ENCODE peak calls at places on chromosomes 2 and 18, in four cellular contexts. One of them, this sample, is unnamed.

GRCh38 chr2:36824281-36824680 is 127.8 kb downstream of the VIT start:
- DNase-seq in HCT116: no peak
- DNase-seq in HepG2: no peak
- DNase-seq in K562: no peak
- DNase-seq in this sample: no peak

GRCh38 chr18:68219867-68220266 is 495.0 kb downstream of the TMX3 start:
- DNase-seq in HCT116: no peak
- DNase-seq in HepG2: no peak
- DNase-seq in K562: no peak
- DNase-seq in this sample: no peak

GRCh38 chr2:2762898-2763287 is 431.8 kb upstream of the MYT1L start:
- DNase-seq in HCT116: no peak
- DNase-seq in HepG2: no peak
- DNase-seq in K562: no peak
- DNase-seq in this sample: no peak

GRCh38 chr2:191539068-191539467 is 138.9 kb upstream of the NABP1 start:
- DNase-seq in HCT116: peak
- DNase-seq in HepG2: no peak
- DNase-seq in K562: peak
- DNase-seq in this sample: no peak

GRCh38 chr2:236236559-236237450 is 27.4 kb downstream of the ASB18 start:
- DNase-seq in HCT116: no peak
- DNase-seq in HepG2: no peak
- DNase-seq in K562: no peak
- DNase-seq in this sample: no peak

GRCh38 chr2:149661844-149662243 is 74.3 kb upstream of the MMADHC start:
- DNase-seq in HCT116: no peak
- DNase-seq in HepG2: no peak
- DNase-seq in K562: no peak
- DNase-seq in this sample: peak

GRCh38 chr2:96953611-96954489 is 32.5 kb downstream of the FAM178B start:
- DNase-seq in HCT116: no peak
- DNase-seq in HepG2: no peak
- DNase-seq in K562: no peak
- DNase-seq in this sample: no peak

GRCh38 chr2:124804014-124804940 is 779.2 kb downstream of the CNTNAP5 start:
- DNase-seq in HCT116: peak
- DNase-seq in HepG2: peak
- DNase-seq in K562: peak
- DNase-seq in this sample: peak

GRCh38 chr2:43399515-43400245 is 173.3 kb upstream of the ZFP36L2 start:
- DNase-seq in HCT116: no peak
- DNase-seq in HepG2: no peak
- DNase-seq in K562: no peak
- DNase-seq in this sample: no peak

GRCh38 chr2:46171441-46171953 is 125.7 kb upstream of the EPAS1 start:
- DNase-seq in HCT116: peak
- DNase-seq in HepG2: no peak
- DNase-seq in K562: no peak
- DNase-seq in this sample: no peak
- TF ChIP-seq TCF7L2 in HCT116: no peak
- TF ChIP-seq TCF7L2 in HepG2: no peak
- TF ChIP-seq TCF7L2 in K562: no peak
- TF ChIP-seq TCF7L2 in this sample: no peak

DNA sequence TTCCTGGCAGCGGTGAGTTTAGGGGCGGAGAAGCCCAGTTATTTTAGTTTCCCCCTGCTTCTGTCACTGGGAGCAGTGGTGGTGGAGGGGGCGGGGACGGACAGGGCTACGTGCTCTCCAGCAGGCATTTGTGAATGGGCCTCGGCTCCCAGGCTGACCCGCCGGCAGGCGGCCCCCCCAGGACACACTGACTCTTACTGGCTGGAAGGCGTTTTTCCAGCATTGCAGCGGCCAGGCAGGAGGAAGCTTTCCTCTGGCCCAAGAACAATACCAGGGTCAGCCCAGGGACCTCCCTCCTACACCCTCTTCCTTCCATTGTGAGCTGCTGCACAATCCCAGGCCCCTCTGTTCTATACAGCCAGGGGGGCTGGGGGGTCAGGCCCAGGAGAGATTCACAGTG is 142.0 kb downstream of the CTIF start:
- DNase-seq in HCT116: no peak
- DNase-seq in HepG2: no peak
- DNase-seq in K562: no peak
- DNase-seq in this sample: no peak
- H3K27ac ChIP-seq in HCT116: no peak
- H3K27ac ChIP-seq in HepG2: no peak
- H3K27ac ChIP-seq in K562: no peak
- H3K27ac ChIP-seq in this sample: no peak

DNA sequence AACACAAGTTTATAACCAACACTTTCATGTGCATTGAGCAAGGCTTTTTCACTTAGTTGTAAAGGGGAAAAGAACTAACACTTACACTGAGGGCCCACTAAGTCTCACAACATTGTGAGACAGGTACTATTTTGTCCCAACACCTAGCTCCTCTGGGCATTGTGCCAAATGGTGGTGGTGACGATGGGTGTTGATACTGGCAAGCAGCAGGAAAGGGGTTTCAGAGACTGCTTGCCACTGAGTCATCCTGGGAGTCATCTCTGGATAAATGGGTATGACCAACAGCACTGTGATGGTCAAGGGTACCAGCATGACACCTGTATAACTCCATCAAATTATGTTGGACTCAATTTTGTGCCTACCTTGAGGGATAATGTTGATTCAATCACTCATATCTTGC is 138.8 kb upstream of the ITGA6 start:
- DNase-seq in HCT116: peak
- DNase-seq in HepG2: no peak
- DNase-seq in K562: no peak
- DNase-seq in this sample: no peak
- TF ChIP-seq SIN3A in HCT116: no peak
- TF ChIP-seq SIN3A in HepG2: no peak
- TF ChIP-seq SIN3A in K562: no peak
- TF ChIP-seq SIN3A in this sample: no peak

GRCh38 chr2:165793779-165794519 is at the start of gene GALNT3:
- DNase-seq in HCT116: peak
- DNase-seq in HepG2: no peak
- DNase-seq in K562: no peak
- DNase-seq in this sample: no peak
- TF ChIP-seq TCF7L2 in HCT116: no peak
- TF ChIP-seq TCF7L2 in HepG2: no peak
- TF ChIP-seq TCF7L2 in K562: no peak
- TF ChIP-seq TCF7L2 in this sample: no peak

GRCh38 chr2:63514781-63515180 is 73.5 kb downstream of the WDPCP start:
- DNase-seq in HCT116: no peak
- DNase-seq in HepG2: no peak
- DNase-seq in K562: no peak
- DNase-seq in this sample: no peak

GRCh38 chr2:63514237-63514716 is 74.0 kb downstream of the WDPCP start:
- DNase-seq in HCT116: no peak
- DNase-seq in HepG2: no peak
- DNase-seq in K562: no peak
- DNase-seq in this sample: no peak
- H3K27ac ChIP-seq in HCT116: no peak
- H3K27ac ChIP-seq in HepG2: no peak
- H3K27ac ChIP-seq in K562: no peak
- H3K27ac ChIP-seq in this sample: no peak

GRCh38 chr2:85796549-85797262 is 42.9 kb downstream of the ATOH8 start:
- DNase-seq in HCT116: no peak
- DNase-seq in HepG2: no peak
- DNase-seq in K562: no peak
- DNase-seq in this sample: no peak
- TF ChIP-seq SIN3A in HCT116: no peak
- TF ChIP-seq SIN3A in HepG2: no peak
- TF ChIP-seq SIN3A in K562: no peak
- TF ChIP-seq SIN3A in this sample: no peak

GRCh38 chr2:146642066-146642465 is 1202.8 kb upstream of the ACVR2A start:
- DNase-seq in HCT116: no peak
- DNase-seq in HepG2: peak
- DNase-seq in K562: no peak
- DNase-seq in this sample: no peak
- TF ChIP-seq TCF7L2 in HCT116: no peak
- TF ChIP-seq TCF7L2 in HepG2: no peak
- TF ChIP-seq TCF7L2 in K562: no peak
- TF ChIP-seq TCF7L2 in this sample: no peak

GRCh38 chr18:58762781-58763171 is 91.5 kb downstream of the MALT1 start:
- DNase-seq in HCT116: no peak
- DNase-seq in HepG2: no peak
- DNase-seq in K562: peak
- DNase-seq in this sample: no peak

GRCh38 chr18:58758606-58759005 is 87.3 kb downstream of the MALT1 start:
- DNase-seq in HCT116: no peak
- DNase-seq in HepG2: no peak
- DNase-seq in K562: no peak
- DNase-seq in this sample: no peak

GRCh38 chr18:58766164-58766563 is 94.9 kb downstream of the MALT1 start:
- DNase-seq in HCT116: no peak
- DNase-seq in HepG2: no peak
- DNase-seq in K562: no peak
- DNase-seq in this sample: no peak

GRCh38 chr18:58761241-58761969 is 90.1 kb downstream of the MALT1 start:
- DNase-seq in HCT116: no peak
- DNase-seq in HepG2: no peak
- DNase-seq in K562: no peak
- DNase-seq in this sample: no peak

DNA sequence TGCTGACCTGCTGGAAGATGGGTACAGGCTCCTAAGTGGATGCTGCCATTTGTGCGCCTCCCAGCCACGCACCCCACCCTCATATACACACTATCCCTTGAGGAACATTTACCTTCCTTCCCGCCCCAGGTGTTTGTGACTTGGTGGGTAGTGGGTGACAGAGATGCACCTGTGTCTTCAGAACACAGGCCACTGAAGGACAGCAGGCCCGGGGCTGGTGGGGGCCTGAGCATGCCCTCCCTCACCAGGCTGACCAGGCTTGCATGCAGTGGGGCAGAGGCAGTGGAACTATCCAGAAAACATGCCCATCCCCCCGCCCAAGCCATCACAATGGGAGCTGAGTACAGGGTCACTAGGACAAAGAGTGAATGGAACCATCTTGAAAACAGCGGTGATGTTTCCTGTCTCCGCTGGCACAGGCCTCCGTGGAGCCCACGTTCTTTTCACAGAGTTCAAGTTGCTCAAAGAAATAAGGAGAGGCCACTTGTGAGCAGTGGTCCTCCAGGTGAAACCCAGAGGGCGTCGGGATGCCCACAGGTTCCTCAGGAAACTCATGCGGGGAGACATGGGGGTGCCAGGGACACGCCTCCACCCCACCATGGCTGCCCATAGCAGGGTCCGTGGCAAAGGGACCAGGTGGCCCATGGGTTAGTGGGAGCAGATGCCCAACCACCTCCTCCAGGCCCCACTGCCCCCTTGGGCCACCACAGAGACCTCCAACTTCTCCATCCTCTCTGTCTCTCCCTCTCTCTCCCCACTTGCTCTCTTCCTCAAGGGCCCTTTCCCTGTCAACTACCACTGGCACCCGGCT is 90.9 kb downstream of the MALT1 start:
- DNase-seq in HCT116: no peak
- DNase-seq in HepG2: no peak
- DNase-seq in K562: no peak
- DNase-seq in this sample: no peak
- H3K27ac ChIP-seq in HCT116: no peak
- H3K27ac ChIP-seq in HepG2: no peak
- H3K27ac ChIP-seq in K562: no peak
- H3K27ac ChIP-seq in this sample: no peak

DNA sequence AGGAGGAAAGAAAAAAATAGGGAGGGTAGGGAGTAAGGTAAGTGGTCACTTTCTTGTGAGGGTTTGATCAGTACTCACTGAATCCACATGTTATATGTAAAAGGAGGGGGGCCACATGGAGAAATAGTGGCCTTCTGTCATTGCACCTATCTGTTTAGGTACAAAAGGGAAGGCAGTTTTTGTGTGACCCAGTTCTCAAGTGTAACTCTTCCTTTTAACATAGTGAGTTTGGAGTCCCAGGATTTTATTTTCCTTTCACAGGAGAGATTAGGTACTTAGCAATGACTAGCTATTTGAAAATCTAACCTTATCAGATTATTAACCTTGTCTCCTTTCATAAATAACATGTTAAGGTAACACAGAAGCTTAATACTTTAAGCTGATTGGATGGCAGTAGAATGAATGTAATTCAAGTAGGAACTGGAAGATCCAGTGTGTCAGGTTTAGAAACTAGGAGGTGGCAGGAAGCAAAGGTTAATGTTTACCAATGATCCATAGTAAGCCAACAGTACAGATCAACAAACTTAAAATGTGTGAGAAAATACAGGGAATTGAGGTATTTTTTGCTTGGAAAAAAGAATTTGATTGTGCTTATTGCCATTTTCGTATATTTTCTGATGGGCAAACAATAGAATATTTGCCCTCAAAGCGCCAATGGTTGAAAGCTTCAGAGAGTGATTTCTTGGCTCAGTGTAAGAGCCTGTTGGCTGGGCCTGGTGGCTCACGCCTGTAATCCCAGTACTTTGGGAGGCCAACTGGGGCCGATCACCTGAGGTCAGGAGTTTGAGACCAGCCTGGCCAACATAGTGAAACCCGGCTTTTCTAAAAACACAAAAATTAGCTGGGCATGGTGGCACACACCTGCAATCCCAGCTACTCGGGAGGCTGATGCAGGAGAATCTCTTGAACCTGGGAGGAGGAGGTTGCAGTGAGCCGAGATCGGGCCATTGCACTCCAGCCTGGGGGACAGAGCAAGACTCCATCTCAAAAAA is 11.3 kb downstream of the HNMT start:
- DNase-seq in HCT116: peak
- DNase-seq in HepG2: peak
- DNase-seq in K562: no peak
- DNase-seq in this sample: no peak
- TF ChIP-seq SIN3A in HCT116: no peak
- TF ChIP-seq SIN3A in HepG2: no peak
- TF ChIP-seq SIN3A in K562: no peak
- TF ChIP-seq SIN3A in this sample: no peak

GRCh38 chr2:128310761-128311160 is 7.9 kb downstream of the HS6ST1 start:
- DNase-seq in HCT116: no peak
- DNase-seq in HepG2: no peak
- DNase-seq in K562: no peak
- DNase-seq in this sample: no peak
- TF ChIP-seq TCF7L2 in HCT116: no peak
- TF ChIP-seq TCF7L2 in HepG2: no peak
- TF ChIP-seq TCF7L2 in K562: no peak
- TF ChIP-seq TCF7L2 in this sample: no peak

This sample was measured in Panc1.